ENCODE peak calls at places on chromosomes 1 and 21, in four cellular contexts. B, K, Y and R are unnamed samples.

GRCh38 chr1:53442297-53442696 is 16.9 kb upstream of the DMRTB1 start:
- DNase-seq in B (no peak), K (no peak), Y (no peak), R (no peak)

GRCh38 chr1:54750596-54750995 is 13.7 kb downstream of the PARS2 start:
- DNase-seq in B (no peak), K (no peak), Y (no peak), R (no peak)

GRCh38 chr1:167562697-167563096 is 9.1 kb upstream of the CREG1 start:
- DNase-seq in B (no peak), K (no peak), Y (no peak), R (no peak)

GRCh38 chr1:198788561-198789064 is 149.8 kb downstream of the PTPRC start:
- DNase-seq in B (peak; percentile 65), K (no peak), Y (peak; percentile 5), R (peak; percentile 42)

GRCh38 chr1:117661027-117661426 is 55.2 kb downstream of the TENT5C start:
- DNase-seq in B (no peak), K (no peak), Y (no peak), R (no peak)

GRCh38 chr1:71762514-71763255 is 519.7 kb downstream of the NEGR1 start:
- DNase-seq in B (no peak), K (no peak), Y (no peak), R (no peak)

GRCh38 chr1:228404107-228404720 is 2.4 kb downstream of the TRIM11 start:
- DNase-seq in B (no peak), K (no peak), Y (no peak), R (no peak)

GRCh38 chr1:25744140-25744581 is 55.8 kb upstream of the SELENON start:
- DNase-seq in B (peak; percentile 61), K (no peak), Y (no peak), R (peak; percentile 40)

GRCh38 chr1:204463125-204464060 is 31.2 kb downstream of the PIK3C2B start:
- DNase-seq in B (no peak), K (no peak), Y (no peak), R (no peak)

GRCh38 chr1:36584874-36585759 is 102.4 kb upstream of the CSF3R start:
- DNase-seq in B (no peak), K (no peak), Y (no peak), R (no peak)

GRCh38 chr1:21616372-21616771 is 52.8 kb downstream of the RAP1GAP start:
- DNase-seq in B (no peak), K (no peak), Y (no peak), R (no peak)

GRCh38 chr21:45726438-45726837 is 82.9 kb downstream of the PCBP3 start:
- DNase-seq in B (no peak), K (no peak), Y (no peak), R (no peak)

GRCh38 chr1:64623750-64624445 is 121.0 kb upstream of the RAVER2 start:
- DNase-seq in B (no peak), K (no peak), Y (no peak), R (no peak)

GRCh38 chr1:53176452-53177344 is 19.9 kb upstream of the CPT2 start:
- DNase-seq in B (no peak), K (no peak), Y (no peak), R (no peak)

GRCh38 chr1:68103006-68103545 is 52.6 kb upstream of the DIRAS3 start:
- DNase-seq in B (no peak), K (no peak), Y (no peak), R (no peak)

GRCh38 chr1:116913941-116914340 is 4.2 kb downstream of the PTGFRN start:
- DNase-seq in B (no peak), K (no peak), Y (no peak), R (no peak)

GRCh38 chr21:16455978-16456377 is 726.2 kb downstream of the USP25 start:
- DNase-seq in B (no peak), K (no peak), Y (no peak), R (no peak)

GRCh38 chr1:39657923-39658485 is 13.9 kb downstream of the NT5C1A start:
- DNase-seq in B (peak; percentile 81), K (peak; percentile 46), Y (peak; percentile 79), R (peak; percentile 81)

GRCh38 chr1:244322791-244323521 is 128.8 kb downstream of the ADSS2 start:
- DNase-seq in B (no peak), K (peak; percentile 60), Y (peak; percentile 72), R (no peak)

GRCh38 chr1:67578397-67579020 is 106.5 kb upstream of the GADD45A start:
- DNase-seq in B (no peak), K (peak; percentile 73), Y (no peak), R (no peak)

GRCh38 chr1:150150511-150151021 is 850 bp downstream of the PLEKHO1 start:
- DNase-seq in B (peak; percentile 38), K (no peak), Y (peak; percentile 35), R (peak; percentile 49)

GRCh38 chr21:37658994-37659458 is 257.2 kb downstream of the KCNJ6 start:
- DNase-seq in B (no peak), K (no peak), Y (peak; percentile 37), R (no peak)

GRCh38 chr1:158998781-158999161 is 10.9 kb upstream of the IFI16 start:
- DNase-seq in B (no peak), K (peak; percentile 40), Y (peak; percentile 47), R (peak; percentile 48)

GRCh38 chr1:160580208-160580812 is 1.0 kb upstream of the CD84 start:
- DNase-seq in B (no peak), K (no peak), Y (no peak), R (no peak)

GRCh38 chr1:10117865-10118264 is 85.1 kb downstream of the UBE4B start:
- DNase-seq in B (no peak), K (no peak), Y (no peak), R (no peak)

GRCh38 chr1:38527373-38527966 is 332.1 kb downstream of the RRAGC start:
- DNase-seq in B (peak; percentile 26), K (no peak), Y (peak; percentile 65), R (no peak)

GRCh38 chr1:56780128-56780750 is 39.0 kb downstream of the FYB2 start:
- DNase-seq in B (no peak), K (peak; percentile 78), Y (no peak), R (no peak)

GRCh38 chr1:167634435-167634834 is 4.4 kb downstream of the RCSD1 start:
- DNase-seq in B (no peak), K (no peak), Y (no peak), R (no peak)

GRCh38 chr21:45877821-45878469 is 103.6 kb upstream of the COL6A1 start:
- DNase-seq in B (no peak), K (no peak), Y (no peak), R (no peak)

GRCh38 chr1:155893389-155894142 is 17.6 kb downstream of the RIT1 start:
- DNase-seq in B (no peak), K (peak; percentile 85), Y (no peak), R (no peak)

GRCh38 chr1:205504311-205505075 is at the start of gene CDK18:
- DNase-seq in B (peak; percentile 85), K (peak; percentile 78), Y (no peak), R (peak; percentile 75)

GRCh38 chr1:186680031-186681012 is at the start of gene PTGS2:
- DNase-seq in B (peak; percentile 84), K (no peak), Y (peak; percentile 6), R (peak; percentile 91)

GRCh38 chr1:156406229-156406628 is 37.2 kb downstream of the RHBG start:
- DNase-seq in B (no peak), K (no peak), Y (no peak), R (no peak)

GRCh38 chr1:47996406-47997226 is 569 bp downstream of the TRABD2B start:
- DNase-seq in B (peak; percentile 39), K (no peak), Y (no peak), R (no peak)

GRCh38 chr1:172948457-172948856 is 102.3 kb downstream of the TNFSF18 start:
- DNase-seq in B (no peak), K (no peak), Y (no peak), R (no peak)

GRCh38 chr1:147080013-147080661 is 92.1 kb downstream of the PRKAB2 start:
- DNase-seq in B (peak; percentile 44), K (no peak), Y (no peak), R (no peak)

GRCh38 chr1:164703415-164703814 is 144.4 kb downstream of the PBX1 start:
- DNase-seq in B (no peak), K (no peak), Y (peak; percentile 35), R (peak; percentile 25)

GRCh38 chr1:203287109-203287893 is 18.0 kb upstream of the BTG2 start:
- DNase-seq in B (no peak), K (no peak), Y (peak; percentile 84), R (no peak)

GRCh38 chr1:115499253-115499652 is 142.5 kb upstream of the VANGL1 start:
- DNase-seq in B (no peak), K (no peak), Y (no peak), R (no peak)

GRCh38 chr1:115496904-115497527 is 144.8 kb upstream of the VANGL1 start:
- DNase-seq in B (no peak), K (no peak), Y (no peak), R (no peak)

GRCh38 chr1:115506523-115507255 is 135.1 kb upstream of the VANGL1 start:
- DNase-seq in B (no peak), K (no peak), Y (no peak), R (no peak)

GRCh38 chr1:115505157-115505571 is 136.6 kb upstream of the VANGL1 start:
- DNase-seq in B (no peak), K (no peak), Y (no peak), R (no peak)

GRCh38 chr1:115501476-115501875 is 140.3 kb upstream of the VANGL1 start:
- DNase-seq in B (no peak), K (no peak), Y (no peak), R (no peak)
- TF ChIP-seq ELF4 in B (no peak), K (no peak), Y (no peak), R (no peak)

GRCh38 chr1:30345525-30346145 is 377.8 kb downstream of the MATN1 start:
- DNase-seq in B (no peak), K (no peak), Y (no peak), R (no peak)
- TF ChIP-seq ELF4 in B (no peak), K (no peak), Y (no peak), R (no peak)

DNA sequence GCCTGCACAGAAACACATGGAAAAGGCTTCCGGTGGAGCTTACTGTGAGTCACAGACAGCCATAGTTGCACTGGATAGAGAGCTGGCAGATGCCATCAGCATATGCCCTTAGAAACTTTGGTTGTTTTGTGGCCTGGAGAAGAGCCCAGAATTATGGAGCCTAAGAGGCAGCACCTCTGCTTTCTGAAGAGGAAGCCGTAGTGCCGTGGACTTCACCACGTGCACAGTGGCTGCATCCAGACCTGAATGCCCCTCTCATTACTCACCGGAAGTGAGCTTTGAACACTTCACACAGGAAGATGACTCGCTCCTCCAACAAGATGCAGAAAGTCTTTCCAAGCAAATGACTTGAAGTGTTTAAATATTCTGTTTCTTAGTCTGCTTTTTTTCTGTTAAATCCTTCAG is 28.4 kb downstream of the JUN start:
- DNase-seq in B (no peak), K (peak; percentile 83), Y (peak; percentile 27), R (no peak)
- TF ChIP-seq ELF4 in B (no peak), K (peak; percentile 26), Y (no peak), R (no peak)

GRCh38 chr1:229434005-229434640 is at the start of gene ACTA1:
- DNase-seq in B (peak; percentile 65), K (no peak), Y (no peak), R (peak; percentile 7)
- TF ChIP-seq ELF4 in B (no peak), K (no peak), Y (no peak), R (no peak)